ENCODE peak calls at places on chromosomes 4 and X, in four cellular contexts. Z, H, E and O are unnamed samples. For H3K4me1, the result is how much of the 10 kb centered on the place peaks cover.

GRCh38 chr4:120844528-120844921 is 78.0 kb downstream of the PRDM5 start:
- DNase-seq in H (no peak), E (no peak), Z (no peak), O (no peak)

GRCh38 chr4:31088600-31089230 is 368.5 kb downstream of the PCDH7 start:
- DNase-seq in E (no peak), Z (no peak), H (no peak), O (peak)

GRCh38 chr4:29081230-29081955 is 1638.8 kb upstream of the PCDH7 start:
- DNase-seq in Z (no peak), E (no peak), H (no peak), O (no peak)

GRCh38 chr4:11428161-11428700 is 463 bp downstream of the HS3ST1 start:
- DNase-seq in H (no peak), E (no peak), Z (no peak), O (no peak)

GRCh38 chrX:47648376-47648775 is 2.0 kb downstream of the ELK1 start:
- DNase-seq in E (no peak), H (peak), Z (no peak), O (no peak)

GRCh38 chr4:169658970-169659735 is 38.8 kb downstream of the CLCN3 start:
- DNase-seq in Z (no peak), E (no peak), H (no peak), O (no peak)

GRCh38 chr4:189498457-189498856 is 442.2 kb upstream of the FRG1 start:
- DNase-seq in H (no peak), E (no peak), Z (no peak), O (no peak)

GRCh38 chr4:78556655-78557054 is 5.1 kb downstream of the ANXA3 start:
- DNase-seq in Z (no peak), E (no peak), H (no peak), O (no peak)

GRCh38 chr4:2341261-2341841 is 77.1 kb downstream of the ZFYVE28 start:
- DNase-seq in H (no peak), Z (no peak), E (peak), O (no peak)

GRCh38 chr4:42610941-42611340 is 46.0 kb downstream of the ATP8A1 start:
- DNase-seq in H (no peak), E (no peak), Z (no peak), O (no peak)

GRCh38 chr4:145488310-145488709 is 6.7 kb downstream of the SMAD1 start:
- DNase-seq in E (no peak), Z (no peak), H (no peak), O (no peak)

GRCh38 chr4:139015948-139016451 is 419 bp downstream of the NOCT start:
- DNase-seq in H (peak), Z (no peak), E (no peak), O (no peak)

GRCh38 chrX:6959006-6959405 is 188.5 kb upstream of the STS start:
- DNase-seq in E (no peak), H (no peak), Z (no peak), O (no peak)

GRCh38 chr4:76702440-76703122 is 195.4 kb downstream of the SOWAHB start:
- DNase-seq in E (no peak), H (no peak), Z (no peak), O (no peak)
- H3K4me1 ChIP-seq in E (half or more), H (under half), Z (under half), O (under half)

GRCh38 chr4:179353791-179354190 is 1911.6 kb upstream of the AGA start:
- DNase-seq in E (no peak), Z (no peak), H (no peak), O (no peak)
- TF ChIP-seq CTCF in E (no peak), Z (no peak), H (no peak), O (no peak)

GRCh38 chr4:3498901-3499510 is 33.2 kb downstream of the LRPAP1 start:
- DNase-seq in H (no peak), E (no peak), Z (no peak), O (no peak)
- H3K4me3 ChIP-seq in H (no peak), E (no peak), Z (no peak), O (no peak)

GRCh38 chr4:140133576-140133975 is 20.4 kb downstream of the MAML3 start:
- DNase-seq in E (no peak), H (no peak), Z (no peak), O (no peak)

GRCh38 chr4:140136509-140136908 is 17.5 kb downstream of the MAML3 start:
- DNase-seq in H (no peak), Z (no peak), E (no peak), O (no peak)

GRCh38 chr4:140134780-140135179 is 19.2 kb downstream of the MAML3 start:
- DNase-seq in H (no peak), E (no peak), Z (no peak), O (no peak)

GRCh38 chr4:140137654-140138053 is 16.3 kb downstream of the MAML3 start:
- DNase-seq in E (no peak), Z (no peak), H (no peak), O (no peak)

GRCh38 chr4:140135529-140136021 is 18.4 kb downstream of the MAML3 start:
- DNase-seq in Z (peak), H (peak), E (peak), O (peak)
- H3K4me1 ChIP-seq in Z (under half), H (under half), E (under half), O (under half)

GRCh38 chr4:55543858-55544257 is 2.9 kb downstream of the CLOCK start:
- DNase-seq in H (no peak), E (no peak), Z (no peak), O (no peak)
- TF ChIP-seq CTCF in H (no peak), E (no peak), Z (no peak), O (no peak)

DNA sequence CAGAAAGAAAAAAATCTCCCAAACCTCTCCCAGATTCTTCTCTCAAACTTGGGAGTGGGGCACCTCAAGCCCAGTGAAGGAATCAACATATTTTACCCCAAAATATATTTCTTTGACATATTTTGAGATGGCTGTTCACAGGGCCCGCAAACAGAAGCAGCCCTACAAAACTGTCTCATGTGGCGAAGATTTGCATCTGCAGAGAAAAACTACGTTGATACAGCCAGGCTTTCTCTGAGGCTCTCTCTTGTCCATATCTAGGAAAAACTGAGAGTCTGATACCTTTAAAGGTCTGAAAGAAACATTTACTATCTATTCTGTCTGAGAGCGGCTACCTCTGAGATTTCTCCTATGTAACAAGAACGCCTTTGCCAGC is 23.3 kb upstream of the TMSB4X start:
- DNase-seq in Z (no peak), E (no peak), H (no peak), O (no peak)
- H3K4me3 ChIP-seq in Z (no peak), E (no peak), H (no peak), O (no peak)

GRCh38 chrX:40006025-40007017 is 91.4 kb downstream of the BCOR start:
- DNase-seq in E (no peak), H (peak), Z (peak), O (peak)

GRCh38 chrX:40007136-40007535 is 90.6 kb downstream of the BCOR start:
- DNase-seq in Z (no peak), E (no peak), H (no peak), O (no peak)

GRCh38 chrX:40008841-40009461 is 88.8 kb downstream of the BCOR start:
- DNase-seq in H (peak), Z (peak), E (peak), O (peak)

GRCh38 chrX:40009462-40009851 is 88.3 kb downstream of the BCOR start:
- DNase-seq in E (no peak), H (no peak), Z (no peak), O (no peak)

GRCh38 chrX:40007746-40008705 is 89.7 kb downstream of the BCOR start:
- DNase-seq in E (no peak), H (no peak), Z (no peak), O (no peak)
- H3K4me1 ChIP-seq in E (under half), H (under half), Z (under half), O (under half)

DNA sequence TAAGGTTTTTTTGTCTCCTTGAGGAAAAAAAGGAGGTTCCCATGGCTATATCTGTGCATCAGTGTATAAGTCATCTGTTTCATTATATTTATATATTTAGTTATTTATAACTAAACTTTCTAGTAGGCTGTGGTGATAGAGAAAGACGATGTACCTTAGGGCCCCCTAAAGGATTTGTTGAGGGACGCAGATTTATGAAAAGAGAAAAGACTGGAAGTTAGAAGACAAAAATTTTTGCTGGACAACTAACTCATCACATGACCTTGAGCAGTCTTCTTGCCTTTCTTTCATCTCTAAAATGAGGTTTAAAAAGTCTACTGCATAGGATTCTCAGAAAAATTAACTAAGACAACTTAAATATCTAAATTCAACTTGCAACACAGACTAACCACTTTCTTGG is 6.1 kb downstream of the GASK1B start:
- DNase-seq in E (no peak), H (no peak), Z (no peak), O (no peak)
- TF ChIP-seq CTCF in E (no peak), H (peak), Z (no peak), O (no peak)